ENCODE peak calls at places on chromosomes 13 and 19, in seven cellular contexts. One of them, this sample, is unnamed.

GRCh38 chr13:59700281-59700680 is 463.4 kb downstream of the DIAPH3 start:
- DNase-seq in H54: no peak
- DNase-seq in HCT116: no peak
- DNase-seq in breast epithelium: no peak
- DNase-seq in IMR-90: peak
- DNase-seq in A549: no peak
- DNase-seq in body of pancreas: no peak
- DNase-seq in this sample: no peak

GRCh38 chr19:22945560-22945959 is 57.4 kb downstream of the ZNF728 start:
- DNase-seq in H54: no peak
- DNase-seq in HCT116: peak
- DNase-seq in breast epithelium: no peak
- DNase-seq in IMR-90: peak
- DNase-seq in A549: peak
- DNase-seq in body of pancreas: no peak
- DNase-seq in this sample: peak

GRCh38 chr13:36418022-36418805 is 14.1 kb upstream of the CCNA1 start:
- DNase-seq in H54: no peak
- DNase-seq in HCT116: no peak
- DNase-seq in breast epithelium: no peak
- DNase-seq in IMR-90: peak
- DNase-seq in A549: no peak
- DNase-seq in body of pancreas: no peak
- DNase-seq in this sample: peak

GRCh38 chr19:45103625-45104319 is 10.8 kb downstream of the PPP1R37 start:
- DNase-seq in H54: no peak
- DNase-seq in HCT116: no peak
- DNase-seq in breast epithelium: no peak
- DNase-seq in IMR-90: no peak
- DNase-seq in A549: no peak
- DNase-seq in body of pancreas: peak
- DNase-seq in this sample: no peak

GRCh38 chr19:12821761-12822160 is 12.6 kb downstream of the RTBDN start:
- DNase-seq in H54: no peak
- DNase-seq in HCT116: no peak
- DNase-seq in breast epithelium: no peak
- DNase-seq in IMR-90: no peak
- DNase-seq in A549: no peak
- DNase-seq in body of pancreas: no peak
- DNase-seq in this sample: no peak

GRCh38 chr13:97295279-97296182 is 73.4 kb downstream of the MBNL2 start:
- DNase-seq in H54: no peak
- DNase-seq in HCT116: no peak
- DNase-seq in breast epithelium: no peak
- DNase-seq in IMR-90: peak
- DNase-seq in A549: peak
- DNase-seq in body of pancreas: no peak
- DNase-seq in this sample: peak

GRCh38 chr13:76210262-76210661 is 574.1 kb downstream of the LMO7 start:
- DNase-seq in H54: no peak
- DNase-seq in HCT116: no peak
- DNase-seq in breast epithelium: no peak
- DNase-seq in IMR-90: no peak
- DNase-seq in A549: no peak
- DNase-seq in body of pancreas: no peak
- DNase-seq in this sample: peak

GRCh38 chr19:23932878-23933277 is 18.2 kb downstream of the ZNF726 start:
- DNase-seq in H54: no peak
- DNase-seq in HCT116: no peak
- DNase-seq in breast epithelium: no peak
- DNase-seq in IMR-90: no peak
- DNase-seq in A549: no peak
- DNase-seq in body of pancreas: no peak
- DNase-seq in this sample: no peak

GRCh38 chr19:6126335-6126974 is 9.0 kb upstream of the ACSBG2 start:
- DNase-seq in H54: peak
- DNase-seq in HCT116: peak
- DNase-seq in breast epithelium: no peak
- DNase-seq in IMR-90: peak
- DNase-seq in A549: peak
- DNase-seq in body of pancreas: no peak
- DNase-seq in this sample: peak

GRCh38 chr13:62377838-62378237 is 962.2 kb upstream of the PCDH20 start:
- DNase-seq in H54: no peak
- DNase-seq in HCT116: no peak
- DNase-seq in breast epithelium: no peak
- DNase-seq in IMR-90: no peak
- DNase-seq in A549: no peak
- DNase-seq in body of pancreas: no peak
- DNase-seq in this sample: no peak

GRCh38 chr19:23914402-23915286 is at the start of gene ZNF726:
- DNase-seq in H54: peak
- DNase-seq in HCT116: no peak
- DNase-seq in breast epithelium: peak
- DNase-seq in IMR-90: peak
- DNase-seq in A549: peak
- DNase-seq in body of pancreas: peak
- DNase-seq in this sample: peak

GRCh38 chr19:57887195-57887941 is 1.5 kb downstream of the ZNF814 start:
- DNase-seq in H54: no peak
- DNase-seq in HCT116: no peak
- DNase-seq in breast epithelium: no peak
- DNase-seq in IMR-90: no peak
- DNase-seq in A549: no peak
- DNase-seq in body of pancreas: no peak
- DNase-seq in this sample: peak

GRCh38 chr19:32702010-32702409 is 10.4 kb downstream of the NUDT19 start:
- DNase-seq in H54: no peak
- DNase-seq in HCT116: no peak
- DNase-seq in breast epithelium: no peak
- DNase-seq in IMR-90: no peak
- DNase-seq in A549: no peak
- DNase-seq in body of pancreas: peak
- DNase-seq in this sample: no peak

GRCh38 chr19:29704562-29705558 is 10.2 kb downstream of the C19orf12 start:
- DNase-seq in H54: no peak
- DNase-seq in HCT116: no peak
- DNase-seq in breast epithelium: no peak
- DNase-seq in IMR-90: no peak
- DNase-seq in A549: no peak
- DNase-seq in body of pancreas: no peak
- DNase-seq in this sample: no peak

GRCh38 chr19:34589730-34590129 is 87.2 kb downstream of the SCGB2B2 start:
- DNase-seq in H54: no peak
- DNase-seq in HCT116: no peak
- DNase-seq in breast epithelium: no peak
- DNase-seq in IMR-90: no peak
- DNase-seq in A549: no peak
- DNase-seq in body of pancreas: peak
- DNase-seq in this sample: no peak

GRCh38 chr13:48412100-48412556 is 785 bp downstream of the LPAR6 start:
- DNase-seq in H54: no peak
- DNase-seq in HCT116: no peak
- DNase-seq in breast epithelium: no peak
- DNase-seq in IMR-90: peak
- DNase-seq in A549: peak
- DNase-seq in body of pancreas: no peak
- DNase-seq in this sample: no peak

GRCh38 chr19:38224014-38224862 is at the start of gene DPF1:
- DNase-seq in H54: peak
- DNase-seq in HCT116: peak
- DNase-seq in breast epithelium: no peak
- DNase-seq in IMR-90: peak
- DNase-seq in A549: peak
- DNase-seq in body of pancreas: no peak
- DNase-seq in this sample: peak

GRCh38 chr19:36149673-36150406 is 2.4 kb downstream of the COX7A1 start:
- DNase-seq in H54: no peak
- DNase-seq in HCT116: no peak
- DNase-seq in breast epithelium: peak
- DNase-seq in IMR-90: no peak
- DNase-seq in A549: no peak
- DNase-seq in body of pancreas: peak
- DNase-seq in this sample: no peak

GRCh38 chr13:87671824-87672603 is 843 bp downstream of the SLITRK5 start:
- DNase-seq in H54: no peak
- DNase-seq in HCT116: no peak
- DNase-seq in breast epithelium: no peak
- DNase-seq in IMR-90: no peak
- DNase-seq in A549: no peak
- DNase-seq in body of pancreas: peak
- DNase-seq in this sample: no peak

GRCh38 chr13:75258159-75258782 is 223.7 kb downstream of the TBC1D4 start:
- DNase-seq in H54: no peak
- DNase-seq in HCT116: peak
- DNase-seq in breast epithelium: no peak
- DNase-seq in IMR-90: peak
- DNase-seq in A549: peak
- DNase-seq in body of pancreas: no peak
- DNase-seq in this sample: peak

GRCh38 chr19:47093841-47094240 is 19.7 kb downstream of the ZC3H4 start:
- DNase-seq in H54: no peak
- DNase-seq in HCT116: no peak
- DNase-seq in breast epithelium: no peak
- DNase-seq in IMR-90: no peak
- DNase-seq in A549: no peak
- DNase-seq in body of pancreas: no peak
- DNase-seq in this sample: no peak
- TF ChIP-seq POLR2A in H54: no peak
- TF ChIP-seq POLR2A in HCT116: no peak
- TF ChIP-seq POLR2A in breast epithelium: no peak
- TF ChIP-seq POLR2A in IMR-90: no peak
- TF ChIP-seq POLR2A in A549: no peak
- TF ChIP-seq POLR2A in body of pancreas: no peak
- TF ChIP-seq POLR2A in this sample: no peak

GRCh38 chr19:42279902-42280760 is 11.1 kb downstream of the CIC start:
- DNase-seq in H54: peak
- DNase-seq in HCT116: peak
- DNase-seq in breast epithelium: peak
- DNase-seq in IMR-90: peak
- DNase-seq in A549: peak
- DNase-seq in body of pancreas: peak
- DNase-seq in this sample: peak
- TF ChIP-seq POLR2A in H54: peak
- TF ChIP-seq POLR2A in HCT116: peak
- TF ChIP-seq POLR2A in breast epithelium: no peak
- TF ChIP-seq POLR2A in IMR-90: no peak
- TF ChIP-seq POLR2A in A549: peak
- TF ChIP-seq POLR2A in body of pancreas: peak
- TF ChIP-seq POLR2A in this sample: peak

GRCh38 chr19:7993560-7993959 is 11.9 kb downstream of the ELAVL1 start:
- DNase-seq in H54: no peak
- DNase-seq in HCT116: no peak
- DNase-seq in breast epithelium: no peak
- DNase-seq in IMR-90: no peak
- DNase-seq in A549: no peak
- DNase-seq in body of pancreas: no peak
- DNase-seq in this sample: no peak

GRCh38 chr19:7994923-7995682 is 10.3 kb downstream of the ELAVL1 start:
- DNase-seq in H54: no peak
- DNase-seq in HCT116: no peak
- DNase-seq in breast epithelium: no peak
- DNase-seq in IMR-90: peak
- DNase-seq in A549: no peak
- DNase-seq in body of pancreas: no peak
- DNase-seq in this sample: no peak

GRCh38 chr19:7992575-7992974 is 12.9 kb downstream of the ELAVL1 start:
- DNase-seq in H54: no peak
- DNase-seq in HCT116: no peak
- DNase-seq in breast epithelium: no peak
- DNase-seq in IMR-90: no peak
- DNase-seq in A549: no peak
- DNase-seq in body of pancreas: no peak
- DNase-seq in this sample: no peak

GRCh38 chr19:7995756-7996155 is 9.7 kb downstream of the ELAVL1 start:
- DNase-seq in H54: no peak
- DNase-seq in HCT116: no peak
- DNase-seq in breast epithelium: no peak
- DNase-seq in IMR-90: no peak
- DNase-seq in A549: no peak
- DNase-seq in body of pancreas: no peak
- DNase-seq in this sample: no peak

GRCh38 chr19:7994114-7994513 is 11.3 kb downstream of the ELAVL1 start:
- DNase-seq in H54: no peak
- DNase-seq in HCT116: no peak
- DNase-seq in breast epithelium: no peak
- DNase-seq in IMR-90: no peak
- DNase-seq in A549: no peak
- DNase-seq in body of pancreas: no peak
- DNase-seq in this sample: no peak
- TF ChIP-seq POLR2A in H54: no peak
- TF ChIP-seq POLR2A in HCT116: no peak
- TF ChIP-seq POLR2A in breast epithelium: no peak
- TF ChIP-seq POLR2A in IMR-90: no peak
- TF ChIP-seq POLR2A in A549: no peak
- TF ChIP-seq POLR2A in body of pancreas: no peak
- TF ChIP-seq POLR2A in this sample: no peak

DNA sequence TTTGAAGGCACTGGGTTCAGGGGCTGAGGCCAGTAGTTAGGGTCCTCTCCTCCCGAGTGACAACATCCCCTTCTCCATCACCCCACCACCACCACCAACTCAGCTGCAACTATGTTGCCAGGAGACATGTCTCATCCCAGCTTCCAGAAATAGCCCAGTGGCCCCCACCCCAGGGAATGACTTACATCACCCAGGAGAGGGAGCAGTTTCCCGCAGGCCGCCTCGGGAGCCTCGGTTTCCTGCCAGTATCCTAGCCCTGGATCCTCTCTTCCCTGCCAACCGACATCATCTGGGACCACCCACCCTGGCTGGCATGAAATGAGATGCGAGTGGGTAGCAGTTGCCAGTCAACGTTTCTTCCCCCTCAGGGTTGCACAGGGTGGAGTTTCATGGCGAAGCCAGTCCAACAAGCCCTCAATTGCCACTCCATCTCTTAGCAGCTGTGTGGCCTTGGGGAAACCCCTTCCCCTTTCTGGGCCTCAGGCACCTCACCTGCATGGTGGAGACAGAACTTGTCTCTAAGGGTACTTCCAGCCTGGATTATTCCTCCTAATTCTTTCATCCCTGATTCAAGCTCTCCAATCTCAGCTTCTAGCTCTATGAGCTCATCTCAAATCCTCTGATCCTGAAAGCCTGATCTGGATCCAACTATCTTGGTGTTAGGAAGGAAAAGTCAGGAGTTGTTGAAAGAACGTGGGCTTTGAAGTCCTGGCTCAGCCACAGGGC is 3.9 kb upstream of the GSK3A start:
- DNase-seq in H54: peak
- DNase-seq in HCT116: no peak
- DNase-seq in breast epithelium: peak
- DNase-seq in IMR-90: peak
- DNase-seq in A549: peak
- DNase-seq in body of pancreas: peak
- DNase-seq in this sample: no peak
- TF ChIP-seq POLR2A in H54: no peak
- TF ChIP-seq POLR2A in HCT116: no peak
- TF ChIP-seq POLR2A in breast epithelium: no peak
- TF ChIP-seq POLR2A in IMR-90: no peak
- TF ChIP-seq POLR2A in A549: no peak
- TF ChIP-seq POLR2A in body of pancreas: no peak
- TF ChIP-seq POLR2A in this sample: no peak

GRCh38 chr19:46791944-46792343 is 3.5 kb upstream of the SLC1A5 start:
- DNase-seq in H54: no peak
- DNase-seq in HCT116: no peak
- DNase-seq in breast epithelium: no peak
- DNase-seq in IMR-90: no peak
- DNase-seq in A549: no peak
- DNase-seq in body of pancreas: no peak
- DNase-seq in this sample: no peak
- TF ChIP-seq POLR2A in H54: no peak
- TF ChIP-seq POLR2A in HCT116: no peak
- TF ChIP-seq POLR2A in breast epithelium: no peak
- TF ChIP-seq POLR2A in IMR-90: no peak
- TF ChIP-seq POLR2A in A549: no peak
- TF ChIP-seq POLR2A in body of pancreas: no peak
- TF ChIP-seq POLR2A in this sample: no peak